ENCODE peak calls at places on chromosomes 2 and 18, in four cellular contexts. I is HEK293T, F is HepG2, S is K562. E is an unnamed sample.

GRCh38 chr2:197804758-197805597 is 585 bp downstream of the PLCL1 start:
- DNase-seq in I (peak; percentile 31), F (no peak), S (peak; percentile 17), E (peak; percentile 44)

GRCh38 chr2:242098445-242099128 is 229.1 kb downstream of the RTP5 start:
- DNase-seq in F (no peak), S (peak; percentile 26), I (no peak), E (no peak)

GRCh38 chr2:240999001-240999791 is 778 bp downstream of the SNED1 start:
- DNase-seq in F (no peak), I (no peak), S (peak; percentile 24), E (no peak)

GRCh38 chr2:127107622-127107999 is 657 bp upstream of the BIN1 start:
- DNase-seq in I (peak; percentile 43), F (no peak), S (no peak), E (no peak)

GRCh38 chr2:238499731-238500570 is 73.2 kb downstream of the ASB1 start:
- DNase-seq in S (no peak), I (no peak), F (no peak), E (no peak)

GRCh38 chr18:49227456-49227855 is 233.0 kb downstream of the DYM start:
- DNase-seq in F (no peak), I (no peak), S (no peak), E (no peak)

GRCh38 chr2:238956676-238957075 is 108.8 kb downstream of the TWIST2 start:
- DNase-seq in F (no peak), I (no peak), S (no peak), E (no peak)

GRCh38 chr18:12007063-12007462 is 25.8 kb downstream of the IMPA2 start:
- DNase-seq in I (no peak), F (no peak), S (no peak), E (no peak)

GRCh38 chr2:74944987-74945782 is 13.3 kb upstream of the POLE4 start:
- DNase-seq in F (no peak), I (no peak), S (no peak), E (no peak)

GRCh38 chr2:160909781-160910242 is 250.4 kb upstream of the TANK start:
- DNase-seq in F (no peak), I (no peak), S (no peak), E (no peak)

GRCh38 chr2:78397198-78397597 is 628.3 kb upstream of the REG3G start:
- DNase-seq in S (no peak), F (no peak), I (no peak), E (no peak)

GRCh38 chr2:136141510-136142154 is 23.7 kb upstream of the CXCR4 start:
- DNase-seq in S (peak; percentile 19), I (no peak), F (no peak), E (no peak)

GRCh38 chr2:199309973-199310372 is 147.8 kb downstream of the SATB2 start:
- DNase-seq in I (no peak), F (no peak), S (no peak), E (no peak)

GRCh38 chr2:9071032-9071431 is 67.5 kb upstream of the MBOAT2 start:
- DNase-seq in F (peak; percentile 42), S (peak; percentile 46), I (no peak), E (no peak)

GRCh38 chr2:181457741-181458425 is 697 bp downstream of the ITGA4 start:
- DNase-seq in F (no peak), I (peak; percentile 39), S (no peak), E (peak; percentile 29)

GRCh38 chr18:47817017-47817911 is 113.2 kb downstream of the SMAD2 start:
- DNase-seq in F (no peak), S (no peak), I (no peak), E (no peak)

GRCh38 chr2:220703279-220703678 is 868.8 kb downstream of the EPHA4 start:
- DNase-seq in F (no peak), I (no peak), S (no peak), E (no peak)

GRCh38 chr2:96249654-96250053 is 16.1 kb downstream of the TMEM127 start:
- DNase-seq in F (no peak), S (no peak), I (no peak), E (no peak)

GRCh38 chr2:155356250-155356649 is 657.8 kb downstream of the KCNJ3 start:
- DNase-seq in F (no peak), S (no peak), I (no peak), E (no peak)

GRCh38 chr2:71498261-71498701 is 44.9 kb downstream of the DYSF start:
- DNase-seq in S (no peak), F (peak; percentile 37), I (no peak), E (no peak)

GRCh38 chr18:76369791-76370555 is 125.1 kb downstream of the ZNF516 start:
- DNase-seq in I (no peak), F (no peak), S (no peak), E (no peak)

GRCh38 chr2:176261136-176261535 is 8.1 kb upstream of the MTX2 start:
- DNase-seq in I (no peak), S (no peak), F (no peak), E (no peak)

GRCh38 chr2:216925632-216926366 is 65.9 kb upstream of the TNP1 start:
- DNase-seq in F (no peak), S (no peak), I (no peak), E (no peak)

GRCh38 chr2:54572636-54573531 is 116.8 kb downstream of the SPTBN1 start:
- DNase-seq in F (no peak), I (no peak), S (peak; percentile 18), E (no peak)

GRCh38 chr2:163347982-163348842 is 387.6 kb downstream of the FIGN start:
- DNase-seq in I (peak; percentile 66), F (no peak), S (no peak), E (peak; percentile 84)

GRCh38 chr2:143426296-143426695 is 297.1 kb downstream of the ARHGAP15 start:
- DNase-seq in I (no peak), F (no peak), S (no peak), E (no peak)

GRCh38 chr2:171792922-171793580 is 101.0 kb downstream of the SLC25A12 start:
- DNase-seq in I (no peak), F (no peak), S (no peak), E (no peak)

GRCh38 chr2:120222186-120223033 is 790 bp downstream of the TMEM185B start:
- DNase-seq in S (no peak), F (no peak), I (no peak), E (no peak)

GRCh38 chr2:225668606-225669266 is 269.2 kb downstream of the NYAP2 start:
- DNase-seq in S (peak; percentile 18), I (peak; percentile 37), F (peak; percentile 65), E (no peak)

GRCh38 chr18:33802955-33803354 is 224.9 kb downstream of the ASXL3 start:
- DNase-seq in F (no peak), S (no peak), I (no peak), E (no peak)

GRCh38 chr2:109597283-109597682 is 16.5 kb downstream of the SEPTIN10 start:
- DNase-seq in I (no peak), S (no peak), F (no peak), E (no peak)

GRCh38 chr2:27622921-27623384 is 5.9 kb downstream of the CCDC121 start:
- DNase-seq in I (no peak), S (no peak), F (no peak), E (no peak)

GRCh38 chr18:50154420-50154819 is 40.5 kb downstream of the MYO5B start:
- DNase-seq in F (peak; percentile 48), S (no peak), I (no peak), E (no peak)

GRCh38 chr2:28927878-28928277 is 33.4 kb downstream of the WDR43 start:
- DNase-seq in I (no peak), F (no peak), S (no peak), E (no peak)

GRCh38 chr2:36670881-36671595 is 25.5 kb upstream of the VIT start:
- DNase-seq in F (no peak), S (no peak), I (no peak), E (no peak)

GRCh38 chr2:79131687-79132086 is 11.4 kb downstream of the REG1A start:
- DNase-seq in I (no peak), S (no peak), F (no peak), E (no peak)

GRCh38 chr2:229409751-229410181 is 138.7 kb upstream of the PID1 start:
- DNase-seq in F (no peak), I (no peak), S (no peak), E (no peak)

GRCh38 chr2:229408982-229409381 is 137.9 kb upstream of the PID1 start:
- DNase-seq in F (no peak), I (no peak), S (no peak), E (no peak)

GRCh38 chr2:229407170-229407569 is 136.1 kb upstream of the PID1 start:
- DNase-seq in F (peak; percentile 49), I (no peak), S (no peak), E (no peak)

GRCh38 chr2:229410312-229410711 is 139.2 kb upstream of the PID1 start:
- DNase-seq in F (no peak), S (no peak), I (no peak), E (no peak)

DNA sequence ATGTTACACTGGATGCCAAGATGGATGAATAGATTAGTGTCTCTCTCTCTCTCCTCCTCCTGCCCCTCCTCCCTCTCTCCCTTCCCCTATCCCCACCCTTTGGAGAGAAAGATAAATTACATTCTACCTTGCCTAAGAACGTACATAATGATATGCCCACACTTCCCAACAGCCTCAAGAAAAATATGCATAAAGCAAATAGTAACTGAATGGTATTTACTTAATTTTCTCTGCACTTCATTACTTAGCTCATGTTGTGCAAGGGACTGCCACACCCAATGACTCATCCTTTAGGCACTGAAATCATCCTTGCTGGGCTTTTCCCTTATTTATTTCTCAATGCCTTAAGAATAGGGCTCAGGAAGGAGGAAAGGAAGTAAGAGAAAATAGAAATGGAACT is 137.3 kb upstream of the PID1 start:
- DNase-seq in I (no peak), F (peak; percentile 30), S (no peak), E (no peak)
- TF ChIP-seq ELF4 in I (no peak), F (no peak), S (no peak), E (no peak)

GRCh38 chr2:57959380-57959779 is 87.2 kb upstream of the VRK2 start:
- DNase-seq in I (no peak), S (no peak), F (no peak), E (no peak)
- TF ChIP-seq ELF4 in I (no peak), S (no peak), F (no peak), E (no peak)

GRCh38 chr2:15158117-15158516 is 403.0 kb downstream of the NBAS start:
- DNase-seq in F (no peak), I (no peak), S (no peak), E (peak; percentile 56)

GRCh38 chr2:15155959-15156574 is 405.1 kb downstream of the NBAS start:
- DNase-seq in S (no peak), F (peak; percentile 71), I (no peak), E (peak; percentile 18)

GRCh38 chr2:15158532-15158931 is 402.6 kb downstream of the NBAS start:
- DNase-seq in F (no peak), I (no peak), S (no peak), E (no peak)

GRCh38 chr2:15152382-15152781 is 408.8 kb downstream of the NBAS start:
- DNase-seq in F (no peak), S (no peak), I (no peak), E (no peak)

DNA sequence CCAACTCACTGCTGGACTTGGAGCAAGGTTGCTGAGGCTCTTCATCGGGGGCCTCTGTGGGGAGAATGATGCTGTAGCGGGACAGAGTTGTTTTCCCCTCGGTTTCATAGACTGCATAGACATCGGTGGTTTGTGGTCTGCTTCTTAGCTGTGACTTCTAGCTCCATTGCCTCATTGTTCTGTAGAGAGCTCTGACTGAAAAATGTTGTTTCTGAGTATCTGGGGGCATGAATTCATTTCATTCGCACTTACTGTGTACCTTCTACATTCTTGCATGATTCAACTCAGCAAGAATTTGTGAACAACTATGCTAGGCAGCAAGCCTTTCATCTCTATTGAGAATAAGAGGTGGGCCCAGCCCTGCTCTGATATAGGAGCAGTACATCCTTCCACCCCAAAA is 406.8 kb downstream of the NBAS start:
- DNase-seq in F (peak; percentile 67), I (no peak), S (no peak), E (no peak)
- TF ChIP-seq ELF4 in F (no peak), I (no peak), S (no peak), E (no peak)

GRCh38 chr18:56358608-56359007 is 279.8 kb downstream of the TXNL1 start:
- DNase-seq in F (no peak), S (no peak), I (no peak), E (no peak)
- TF ChIP-seq ELF4 in F (no peak), S (no peak), I (no peak), E (no peak)